ENCODE peak calls at places on chromosomes 16 and 17, in ten cellular contexts. Z is PC-3, E is IMR-90, G is HCT116, W is mesenchymal stem cell, S is fibroblast of lung, T is neural progenitor cell, K is mammary epithelial cell, H is GM23338, A is SK-N-SH. R is an unnamed sample.

GRCh38 chr17:16428098-16428882 is 12.9 kb downstream of the TRPV2 start:
- DNase-seq in Z (peak; percentile 57), E (peak; percentile 59), G (no peak), W (peak; percentile 59), S (peak; percentile 74), T (peak; percentile 68), K (no peak), H (peak; percentile 83), A (peak; percentile 86), R (peak; percentile 72)

GRCh38 chr16:54934536-54935410 is 4.1 kb downstream of the IRX5 start:
- DNase-seq in Z (no peak), E (no peak), G (no peak), W (no peak), S (no peak), T (peak; percentile 86), K (peak; percentile 71), H (peak; percentile 85), A (peak; percentile 48), R (no peak)

GRCh38 chr16:54073356-54073755 is 213.2 kb downstream of the IRX3 start:
- DNase-seq in Z (no peak), E (no peak), G (no peak), W (no peak), S (no peak), T (no peak), K (no peak), H (no peak), A (no peak), R (no peak)

GRCh38 chr16:75317101-75317522 is 65.7 kb upstream of the BCAR1 start:
- DNase-seq in Z (no peak), E (no peak), G (no peak), W (peak; percentile 42), S (no peak), T (no peak), K (no peak), H (no peak), A (no peak), R (no peak)

GRCh38 chr16:1183235-1183907 is 30.5 kb downstream of the CACNA1H start:
- DNase-seq in Z (no peak), E (peak; percentile 63), G (no peak), W (peak; percentile 67), S (peak; percentile 47), T (peak; percentile 75), K (no peak), H (no peak), A (peak; percentile 55), R (no peak)

GRCh38 chr16:50603206-50604064 is 55.2 kb downstream of the NKD1 start:
- DNase-seq in Z (no peak), E (no peak), G (no peak), W (peak; percentile 54), S (peak; percentile 55), T (no peak), K (peak; percentile 27), H (no peak), A (no peak), R (no peak)

GRCh38 chr16:30867747-30868146 is 26.1 kb downstream of the BCL7C start:
- DNase-seq in Z (peak; percentile 12), E (no peak), G (no peak), W (peak; percentile 45), S (peak; percentile 16), T (no peak), K (no peak), H (peak; percentile 52), A (peak; percentile 34), R (no peak)

GRCh38 chr17:45784583-45785372 is 658 bp downstream of the CRHR1 start:
- DNase-seq in Z (peak; percentile 32), E (no peak), G (no peak), W (peak; percentile 25), S (no peak), T (peak; percentile 79), K (peak; percentile 14), H (peak; percentile 66), A (peak; percentile 90), R (no peak)

GRCh38 chr16:27769561-27770222 is 219.7 kb downstream of the KATNIP start:
- DNase-seq in Z (peak; percentile 7), E (peak; percentile 51), G (peak; percentile 80), W (no peak), S (no peak), T (no peak), K (peak; percentile 71), H (no peak), A (no peak), R (no peak)

GRCh38 chr17:72747416-72747815 is 345.1 kb downstream of the SLC39A11 start:
- DNase-seq in Z (no peak), E (no peak), G (no peak), W (no peak), S (no peak), T (no peak), K (no peak), H (no peak), A (no peak), R (no peak)

GRCh38 chr17:72745241-72745640 is 347.2 kb downstream of the SLC39A11 start:
- DNase-seq in Z (no peak), E (no peak), G (no peak), W (no peak), S (no peak), T (no peak), K (no peak), H (no peak), A (no peak), R (no peak)

GRCh38 chr17:72737291-72737690 is 355.2 kb downstream of the SLC39A11 start:
- DNase-seq in Z (no peak), E (no peak), G (no peak), W (no peak), S (no peak), T (no peak), K (no peak), H (no peak), A (no peak), R (no peak)

DNA sequence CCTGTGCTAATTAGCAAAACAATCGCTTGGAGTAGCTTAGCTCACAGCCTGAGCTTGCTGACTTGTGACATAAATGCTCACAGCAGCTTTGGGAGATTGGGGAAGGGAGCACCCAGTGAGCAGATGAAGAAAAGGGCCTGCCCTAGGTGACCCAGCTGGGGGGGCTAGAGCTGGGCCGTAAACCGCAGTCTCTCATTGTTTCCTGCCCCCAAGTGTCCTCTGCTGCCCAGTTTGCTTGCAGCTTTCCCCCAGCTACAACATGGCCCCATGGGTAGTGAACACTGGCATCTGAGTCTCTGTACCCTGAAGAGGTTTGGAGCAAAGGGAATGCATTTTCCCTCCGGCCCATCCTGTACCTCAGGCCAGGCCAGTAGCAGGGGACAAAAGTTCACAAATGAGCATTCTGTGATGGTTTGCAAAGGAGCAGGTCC is 349.4 kb downstream of the SLC39A11 start:
- DNase-seq in Z (no peak), E (no peak), G (no peak), W (no peak), S (no peak), T (peak; percentile 36), K (no peak), H (peak; percentile 57), A (no peak), R (no peak)
- H2AFZ ChIP-seq in Z (no peak overlapping the region), E (peak overlapping the region; percentile 1), G (no peak overlapping the region), W (no peak overlapping the region), S (no peak overlapping the region), T (peak overlapping the region; percentile 73), K (no peak overlapping the region), H (peak overlapping the region; percentile 59), A (no peak overlapping the region), R (no peak overlapping the region)

DNA sequence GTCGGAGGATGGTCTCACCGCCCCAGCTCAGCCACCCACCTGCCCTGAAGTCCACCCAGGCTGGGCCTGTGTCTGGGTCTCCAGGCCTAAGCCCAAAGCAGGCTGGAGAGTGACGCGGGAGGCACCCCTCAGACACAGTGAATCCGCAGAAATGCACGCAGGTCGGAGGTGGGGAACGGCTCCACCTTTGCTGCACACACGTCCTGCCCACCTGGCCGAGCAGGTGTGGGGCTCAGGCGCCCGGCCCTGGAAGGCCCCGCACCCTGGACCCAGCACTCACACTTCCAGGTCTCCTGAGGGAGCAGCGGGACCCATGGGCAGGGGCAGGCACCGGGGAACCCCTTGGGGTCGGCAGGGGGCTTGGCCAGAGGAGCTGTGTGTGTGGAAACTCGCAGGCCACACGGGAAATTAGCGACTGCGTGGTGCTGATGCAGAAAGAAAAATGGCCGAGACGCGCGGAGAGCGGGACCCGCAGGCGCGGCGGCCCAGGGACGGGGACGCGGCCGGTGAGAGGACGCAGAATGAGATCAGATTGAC is 10.7 kb downstream of the CYBC1 start:
- DNase-seq in Z (no peak), E (no peak), G (no peak), W (no peak), S (no peak), T (no peak), K (no peak), H (no peak), A (peak; percentile 55), R (no peak)
- H3K4me1 ChIP-seq in Z (no peaks in the 10 kb centered on the region), E (peaks cover 3% of the 10 kb centered on the region), G (no peaks in the 10 kb centered on the region), W (peaks cover 31% of the 10 kb centered on the region), S (no peaks in the 10 kb centered on the region), T (no peaks in the 10 kb centered on the region), K (peaks cover 5% of the 10 kb centered on the region), H (peaks cover 5% of the 10 kb centered on the region), A (peaks cover 3% of the 10 kb centered on the region), R (no peaks in the 10 kb centered on the region)

GRCh38 chr17:4858880-4859260 is 25.7 kb downstream of the MINK1 start:
- DNase-seq in Z (peak; percentile 63), E (peak; percentile 27), G (no peak), W (no peak), S (no peak), T (no peak), K (peak; percentile 93), H (peak; percentile 40), A (peak; percentile 83), R (no peak)

GRCh38 chr17:4862720-4863119 is 29.6 kb downstream of the MINK1 start:
- DNase-seq in Z (no peak), E (no peak), G (no peak), W (no peak), S (no peak), T (no peak), K (no peak), H (no peak), A (no peak), R (no peak)

GRCh38 chr17:4859816-4860625 is 26.9 kb downstream of the MINK1 start:
- DNase-seq in Z (no peak), E (no peak), G (no peak), W (no peak), S (no peak), T (no peak), K (no peak), H (peak; percentile 57), A (no peak), R (no peak)

GRCh38 chr17:4860651-4861050 is 27.5 kb downstream of the MINK1 start:
- DNase-seq in Z (no peak), E (no peak), G (no peak), W (no peak), S (no peak), T (no peak), K (no peak), H (no peak), A (no peak), R (no peak)

DNA sequence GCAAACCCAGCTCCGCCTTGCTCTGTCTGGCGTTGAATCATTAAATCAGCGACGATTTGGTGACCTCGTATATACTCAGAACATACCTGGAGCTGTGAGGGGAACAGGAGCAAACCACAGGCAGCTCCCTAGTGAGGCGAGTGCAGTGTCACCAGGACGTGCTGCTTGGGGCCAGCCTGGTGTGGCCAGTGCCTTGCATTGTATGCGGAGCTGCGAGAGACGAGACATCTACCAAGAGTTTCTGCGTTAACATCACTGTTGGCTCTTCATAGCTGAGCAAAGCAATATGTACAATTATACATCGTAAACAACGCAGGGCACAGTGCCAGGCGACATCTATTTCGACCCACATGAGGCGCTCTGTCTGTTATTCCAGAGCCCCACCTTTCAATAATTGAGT is 27.9 kb downstream of the MINK1 start:
- DNase-seq in Z (no peak), E (no peak), G (no peak), W (no peak), S (no peak), T (no peak), K (no peak), H (no peak), A (no peak), R (no peak)
- H3K27ac ChIP-seq in Z (no peak overlapping the region), E (no peak overlapping the region), G (no peak overlapping the region), W (no peak overlapping the region), S (no peak overlapping the region), T (no peak overlapping the region), K (peak overlapping the region; percentile 83), H (no peak overlapping the region), A (no peak overlapping the region), R (no peak overlapping the region)

GRCh38 chr16:67415872-67416793 is at the start of gene ZDHHC1:
- DNase-seq in Z (peak; percentile 61), E (peak; percentile 61), G (no peak), W (peak; percentile 75), S (peak; percentile 65), T (peak; percentile 89), K (peak; percentile 53), H (peak; percentile 86), A (peak; percentile 96), R (peak; percentile 14)
- H2AFZ ChIP-seq in Z (peak within 1 kb of the TSS; percentile 83), E (peak within 1 kb of the TSS; percentile 98), G (peak within 1 kb of the TSS; percentile 100), W (peak within 1 kb of the TSS; percentile 83), S (peak within 1 kb of the TSS; percentile 95), T (peak within 1 kb of the TSS; percentile 96), K (peak within 1 kb of the TSS; percentile 97), H (peak within 1 kb of the TSS; percentile 97), A (peak within 1 kb of the TSS; percentile 99), R (no peak within 1 kb of the TSS)

R was measured in OCI-LY7.